ENCODE peak calls at places on chromosome 13, in six cellular contexts. E, O, K, R, G and J are unnamed samples.

GRCh38 chr13:99311137-99311536 is 3.9 kb upstream of the GPR183 start:
- DNase-seq in G (no peak), K (no peak), E (no peak), O (no peak), R (no peak), J (no peak)

GRCh38 chr13:45696610-45697226 is 5.4 kb upstream of the CBY2 start:
- DNase-seq in G (no peak), K (no peak), R (peak; percentile 45), O (no peak), E (no peak), J (peak; percentile 28)

GRCh38 chr13:33129094-33129832 is 113.0 kb downstream of the KL start:
- DNase-seq in O (no peak), R (no peak), G (no peak), E (no peak), K (no peak), J (no peak)

GRCh38 chr13:102386461-102386860 is 15.4 kb downstream of the FGF14 start:
- DNase-seq in R (no peak), G (no peak), K (no peak), O (no peak), E (no peak), J (no peak)

GRCh38 chr13:44870456-44870929 is 118.8 kb downstream of the NUFIP1 start:
- DNase-seq in K (no peak), G (no peak), R (no peak), E (no peak), O (no peak), J (no peak)

GRCh38 chr13:34124912-34125311 is 307.0 kb downstream of the RFC3 start:
- DNase-seq in E (no peak), R (no peak), K (no peak), O (no peak), G (no peak), J (no peak)

GRCh38 chr13:42211704-42212103 is 60.2 kb upstream of the AKAP11 start:
- DNase-seq in R (peak; percentile 74), O (no peak), K (no peak), E (no peak), G (peak; percentile 4), J (peak; percentile 56)

GRCh38 chr13:33296793-33297425 is 11.4 kb upstream of the STARD13 start:
- DNase-seq in K (no peak), E (no peak), O (no peak), R (no peak), G (no peak), J (no peak)

GRCh38 chr13:25232937-25233515 is 54.3 kb downstream of the MTMR6 start:
- DNase-seq in O (no peak), E (no peak), R (peak; percentile 44), K (no peak), G (no peak), J (peak; percentile 59)

GRCh38 chr13:50908371-50908770 is 1.2 kb upstream of the RNASEH2B start:
- DNase-seq in R (no peak), G (no peak), K (no peak), O (no peak), E (no peak), J (no peak)

GRCh38 chr13:78978381-78978998 is 319.5 kb upstream of the OBI1 start:
- DNase-seq in G (peak; percentile 2), K (no peak), R (peak; percentile 65), O (no peak), E (no peak), J (peak; percentile 60)

GRCh38 chr13:76286178-76286577 is 600.0 kb downstream of the KCTD12 start:
- DNase-seq in E (no peak), G (peak; percentile 55), R (peak; percentile 39), K (no peak), O (no peak), J (no peak)

GRCh38 chr13:112879283-112879833 is 89.7 kb upstream of the MCF2L start:
- DNase-seq in R (no peak), E (no peak), O (no peak), K (no peak), G (no peak), J (no peak)

GRCh38 chr13:101346942-101347728 is 69.2 kb downstream of the NALCN start:
- DNase-seq in K (no peak), G (no peak), E (no peak), R (no peak), O (no peak), J (no peak)

GRCh38 chr13:83153833-83154232 is 728.4 kb downstream of the SLITRK1 start:
- DNase-seq in R (no peak), K (no peak), G (no peak), O (no peak), E (no peak), J (no peak)